ENCODE peak calls at places on chromosomes 7 and 10, in ten cellular contexts. P, I, M, N, R, Z, L, B, C and T are unnamed samples.

GRCh38 chr7:129426482-129426881 is 7.8 kb upstream of the STRIP2 start:
- DNase-seq in N (no peak), M (no peak), P (no peak), L (no peak), B (no peak), I (no peak), C (no peak), Z (no peak), R (no peak), T (no peak)

GRCh38 chr7:17989546-17989945 is 38.1 kb downstream of the PRPS1L1 start:
- DNase-seq in I (no peak), C (no peak), M (no peak), Z (peak), B (peak), P (peak), R (peak), L (no peak), N (no peak), T (no peak)

GRCh38 chr10:121112618-121113384 is 261.6 kb downstream of the WDR11 start:
- DNase-seq in Z (no peak), I (no peak), P (no peak), N (no peak), R (no peak), M (no peak), B (no peak), L (no peak), C (no peak), T (no peak)

GRCh38 chr7:31019509-31019908 is 32.6 kb upstream of the ADCYAP1R1 start:
- DNase-seq in Z (no peak), M (no peak), B (no peak), I (no peak), C (no peak), R (no peak), N (no peak), L (no peak), P (no peak), T (no peak)

GRCh38 chr10:16987129-16987670 is 142.4 kb downstream of the CUBN start:
- DNase-seq in L (no peak), N (no peak), M (no peak), C (no peak), B (no peak), I (no peak), Z (peak), P (peak), R (peak), T (no peak)

GRCh38 chr10:99661370-99661749 is 2.1 kb downstream of the ENTPD7 start:
- DNase-seq in Z (peak), R (peak), M (no peak), L (no peak), N (peak), I (no peak), P (peak), B (no peak), C (no peak), T (no peak)

GRCh38 chr7:20561466-20561865 is 54.0 kb upstream of the ABCB5 start:
- DNase-seq in N (no peak), P (no peak), R (peak), C (no peak), Z (peak), B (no peak), I (no peak), L (no peak), M (no peak), T (no peak)

GRCh38 chr10:427746-428519 is 261.5 kb downstream of the DIP2C start:
- DNase-seq in P (peak), M (no peak), I (no peak), B (no peak), C (no peak), L (no peak), Z (no peak), R (peak), N (no peak), T (no peak)

GRCh38 chr10:84194424-84195043 is at the start of gene CDHR1:
- DNase-seq in N (peak), C (no peak), M (no peak), Z (peak), I (peak), B (peak), P (no peak), L (peak), R (no peak), T (no peak)

GRCh38 chr7:4134204-4134603 is 547.9 kb upstream of the FOXK1 start:
- DNase-seq in M (no peak), C (no peak), P (no peak), R (no peak), L (peak), B (no peak), Z (no peak), I (no peak), N (no peak), T (no peak)

GRCh38 chr7:36289833-36290661 is 99.6 kb upstream of the ANLN start:
- DNase-seq in I (no peak), L (no peak), R (no peak), N (peak), B (peak), P (no peak), Z (peak), M (no peak), C (peak), T (no peak)

GRCh38 chr10:28479366-28479765 is 53.6 kb upstream of the WAC start:
- DNase-seq in P (no peak), M (no peak), R (no peak), C (no peak), L (no peak), B (no peak), I (no peak), N (no peak), Z (no peak), T (no peak)

GRCh38 chr10:118484152-118484871 is 111.1 kb downstream of the PRLHR start:
- DNase-seq in C (no peak), Z (no peak), B (no peak), P (no peak), I (no peak), M (no peak), R (no peak), L (no peak), N (no peak), T (no peak)

GRCh38 chr10:104253576-104254410 is 899 bp upstream of the GSTO1 start:
- DNase-seq in N (no peak), Z (peak), P (peak), C (no peak), M (no peak), B (no peak), L (no peak), R (no peak), I (no peak), T (no peak)

GRCh38 chr10:119449760-119450461 is 92.6 kb downstream of the RGS10 start:
- DNase-seq in M (no peak), P (peak), Z (peak), B (peak), R (peak), L (peak), C (no peak), N (no peak), I (peak), T (no peak)

GRCh38 chr10:131173484-131174210 is 137.9 kb downstream of the TCERG1L start:
- DNase-seq in L (peak), M (no peak), N (no peak), R (no peak), Z (no peak), P (no peak), B (no peak), I (no peak), C (peak), T (no peak)

GRCh38 chr10:64880546-64880945 is 1359.3 kb downstream of the REEP3 start:
- DNase-seq in L (no peak), N (no peak), R (no peak), P (no peak), Z (no peak), B (no peak), M (no peak), C (no peak), I (no peak), T (no peak)

GRCh38 chr7:105087981-105088380 is 74.0 kb downstream of the KMT2E start:
- DNase-seq in Z (no peak), R (no peak), C (no peak), L (no peak), I (no peak), N (no peak), B (no peak), M (no peak), P (no peak), T (no peak)

GRCh38 chr7:33996899-33997298 is 91.6 kb downstream of the BMPER start:
- DNase-seq in N (no peak), C (no peak), M (no peak), Z (no peak), P (no peak), B (no peak), I (no peak), L (no peak), R (no peak), T (no peak)

GRCh38 chr10:17229016-17229716 is 1.1 kb downstream of the VIM start:
- DNase-seq in N (peak), L (peak), R (peak), C (peak), P (peak), I (peak), B (peak), Z (peak), M (peak), T (peak)

GRCh38 chr10:133520193-133520738 is 6.9 kb upstream of the CYP2E1 start:
- DNase-seq in C (peak), L (peak), M (peak), P (peak), Z (peak), R (peak), N (peak), I (peak), B (peak), T (peak)

GRCh38 chr10:97812696-97813095 is 36.9 kb upstream of the GOLGA7B start:
- DNase-seq in B (no peak), Z (no peak), M (no peak), P (no peak), R (no peak), N (no peak), L (no peak), C (no peak), I (no peak), T (no peak)

GRCh38 chr10:72353028-72353962 is 1.4 kb downstream of the DNAJB12 start:
- DNase-seq in R (peak), I (no peak), N (peak), C (no peak), M (no peak), Z (peak), L (no peak), P (peak), B (no peak), T (no peak)

GRCh38 chr7:155863721-155864151 is 51.5 kb upstream of the SHH start:
- DNase-seq in I (no peak), M (no peak), R (no peak), L (peak), N (no peak), Z (no peak), P (no peak), B (peak), C (peak), T (no peak)

GRCh38 chr10:79387974-79388850 is 40.9 kb downstream of the PPIF start:
- DNase-seq in C (no peak), B (peak), N (no peak), P (no peak), L (peak), M (no peak), I (peak), Z (no peak), R (no peak), T (peak)

GRCh38 chr7:142796501-142797341 is 26.0 kb downstream of the PRSS2 start:
- DNase-seq in M (no peak), R (no peak), B (no peak), L (no peak), Z (peak), N (no peak), C (no peak), P (no peak), I (peak), T (no peak)

GRCh38 chr7:151687523-151688235 is 168.0 kb upstream of the RHEB start:
- DNase-seq in I (no peak), P (peak), N (peak), Z (peak), C (peak), B (no peak), R (peak), M (peak), L (peak), T (peak)

GRCh38 chr10:15433850-15434537 is 62.9 kb upstream of the FAM171A1 start:
- DNase-seq in L (no peak), B (peak), Z (peak), C (no peak), R (peak), M (peak), N (peak), P (peak), I (peak), T (no peak)

GRCh38 chr7:29878081-29878688 is 71.9 kb downstream of the WIPF3 start:
- DNase-seq in Z (peak), N (peak), I (peak), P (peak), R (peak), L (no peak), M (peak), C (peak), B (no peak), T (peak)

GRCh38 chr10:101616415-101617101 is 28.4 kb downstream of the DPCD start:
- DNase-seq in L (peak), I (no peak), Z (no peak), R (no peak), N (no peak), C (no peak), M (no peak), B (no peak), P (no peak), T (no peak)

GRCh38 chr10:80468002-80468401 is 13.9 kb downstream of the TSPAN14 start:
- DNase-seq in L (peak), N (no peak), B (peak), M (peak), Z (no peak), I (no peak), R (peak), P (no peak), C (peak), T (no peak)

GRCh38 chr10:77030915-77031425 is 606.6 kb downstream of the KCNMA1 start:
- DNase-seq in C (no peak), Z (no peak), I (no peak), L (no peak), M (no peak), B (no peak), R (no peak), P (no peak), N (no peak), T (no peak)

DNA sequence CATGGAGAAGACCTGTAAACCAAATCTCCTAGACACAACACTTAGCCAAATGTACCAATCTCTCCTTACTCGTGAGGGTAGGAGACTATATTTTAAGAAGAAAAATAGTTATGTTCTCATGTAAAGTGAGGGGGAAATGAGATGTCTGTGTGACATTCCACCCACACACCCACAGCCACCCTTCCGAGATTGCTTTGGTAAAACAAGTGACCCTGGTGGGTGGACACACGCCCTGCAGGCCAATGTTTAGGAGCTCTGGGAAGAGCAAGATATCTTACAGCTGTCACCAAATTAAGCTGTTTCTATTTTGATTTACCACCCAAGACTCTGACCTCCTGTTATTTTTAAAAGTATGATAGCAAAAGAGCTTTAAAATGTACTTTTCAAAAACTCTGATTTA is 147.2 kb upstream of the PFKP start:
- DNase-seq in R (no peak), M (no peak), Z (no peak), N (no peak), L (no peak), C (no peak), B (no peak), I (no peak), P (no peak), T (no peak)
- TF ChIP-seq CTCF in R (no peak), M (no peak), Z (no peak), N (no peak), L (no peak), C (no peak), B (no peak), I (no peak), P (no peak), T (no peak)

GRCh38 chr7:148623586-148624282 is 33.2 kb downstream of the C7orf33 start:
- DNase-seq in M (no peak), B (no peak), I (no peak), R (peak), P (peak), C (no peak), L (no peak), N (no peak), Z (peak), T (no peak)

GRCh38 chr7:148620749-148621372 is 30.3 kb downstream of the C7orf33 start:
- DNase-seq in N (peak), C (no peak), R (no peak), Z (peak), M (no peak), B (no peak), L (no peak), P (no peak), I (no peak), T (no peak)

GRCh38 chr7:148621563-148621962 is 31.0 kb downstream of the C7orf33 start:
- DNase-seq in C (no peak), L (no peak), I (no peak), B (no peak), N (no peak), P (no peak), Z (no peak), R (no peak), M (no peak), T (no peak)

GRCh38 chr7:148624735-148625134 is 34.2 kb downstream of the C7orf33 start:
- DNase-seq in R (peak), N (no peak), C (no peak), Z (no peak), P (no peak), I (no peak), L (no peak), B (no peak), M (no peak), T (no peak)

DNA sequence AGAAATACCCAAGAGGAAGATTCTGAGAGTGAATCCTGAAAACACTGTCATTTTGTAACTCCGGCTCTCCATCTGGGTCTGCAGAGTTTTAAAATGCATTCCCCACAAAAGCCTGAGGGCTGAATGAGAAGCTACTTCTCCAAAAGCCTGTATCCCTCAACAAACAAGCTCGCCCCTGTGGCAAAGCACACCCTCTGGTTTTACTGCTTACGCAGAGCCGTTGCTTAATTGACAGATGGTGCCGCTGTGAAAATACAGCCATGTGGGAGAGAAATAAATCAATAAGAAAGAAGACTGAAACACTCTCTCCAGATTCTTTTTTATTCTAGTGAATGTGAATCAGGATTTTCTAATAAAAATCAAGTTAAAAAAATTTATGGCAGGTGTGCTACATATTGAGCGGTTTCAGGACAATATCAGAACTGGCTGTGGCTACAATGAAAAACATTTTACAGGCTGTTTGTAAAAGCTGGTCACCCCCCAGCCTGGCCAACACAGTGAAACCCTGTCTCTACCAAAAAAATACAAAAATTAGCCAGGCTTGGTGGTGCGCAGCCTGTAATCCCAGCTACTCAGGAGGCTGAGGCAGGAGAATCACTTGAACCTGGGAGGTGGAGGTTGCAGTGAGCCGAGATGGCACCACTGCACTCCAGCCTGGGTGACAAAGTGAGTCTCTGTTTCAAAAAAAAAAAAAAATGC is 32.5 kb downstream of the C7orf33 start:
- DNase-seq in N (no peak), M (no peak), C (no peak), I (no peak), P (no peak), B (no peak), Z (no peak), R (no peak), L (no peak), T (no peak)
- TF ChIP-seq CTCF in N (no peak), M (no peak), C (no peak), I (no peak), P (no peak), B (no peak), Z (no peak), R (no peak), L (no peak), T (no peak)

DNA sequence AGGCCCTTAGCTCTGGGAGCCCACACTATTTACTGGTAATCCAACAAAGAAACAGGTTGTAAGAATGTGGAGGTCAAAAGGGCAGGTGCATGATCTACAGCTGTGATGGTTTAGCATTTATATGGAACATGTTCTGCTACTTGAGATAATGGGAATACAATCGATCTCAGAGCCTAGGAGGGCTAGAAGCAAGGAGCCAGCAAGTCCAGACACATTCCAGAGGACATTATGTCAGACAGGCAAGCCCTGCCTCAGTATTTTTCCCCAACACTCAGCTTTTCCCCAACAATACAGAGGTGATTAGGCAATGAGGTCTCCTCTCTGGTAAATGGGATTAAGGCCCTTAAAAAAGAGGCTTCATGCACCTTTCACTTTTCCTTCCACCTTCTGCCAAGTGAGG is 21.4 kb upstream of the GNAT3 start:
- DNase-seq in M (no peak), N (no peak), R (peak), P (peak), L (no peak), Z (peak), C (no peak), B (no peak), I (no peak), T (no peak)
- TF ChIP-seq CTCF in M (no peak), N (no peak), R (no peak), P (no peak), L (no peak), Z (no peak), C (no peak), B (no peak), I (no peak), T (no peak)

DNA sequence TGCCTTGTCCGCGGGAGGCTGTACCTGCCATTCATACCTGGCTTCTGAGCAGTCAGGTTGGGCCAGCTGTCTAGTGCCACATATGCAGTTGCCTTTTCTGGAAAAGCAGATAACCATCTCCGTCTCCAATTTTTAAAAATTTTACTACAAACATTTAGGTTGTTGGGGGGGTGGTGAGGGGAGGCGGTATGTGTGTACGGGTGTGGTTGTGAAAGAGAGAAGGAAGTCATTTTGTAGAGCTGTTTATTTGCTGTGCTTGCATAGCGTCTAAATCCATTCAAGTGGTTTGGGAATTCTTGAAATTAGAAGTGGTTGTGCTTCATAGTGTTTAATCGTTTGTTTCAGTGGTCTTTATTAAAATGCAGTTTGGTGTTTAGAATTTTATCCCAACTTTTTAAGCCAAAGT is 1.5 kb downstream of the TBC1D12 start:
- DNase-seq in P (no peak), R (peak), L (no peak), M (peak), B (no peak), C (no peak), Z (no peak), N (no peak), I (no peak), T (no peak)
- TF ChIP-seq CTCF in P (no peak), R (no peak), L (no peak), M (no peak), B (no peak), C (no peak), Z (no peak), N (no peak), I (no peak), T (no peak)

DNA sequence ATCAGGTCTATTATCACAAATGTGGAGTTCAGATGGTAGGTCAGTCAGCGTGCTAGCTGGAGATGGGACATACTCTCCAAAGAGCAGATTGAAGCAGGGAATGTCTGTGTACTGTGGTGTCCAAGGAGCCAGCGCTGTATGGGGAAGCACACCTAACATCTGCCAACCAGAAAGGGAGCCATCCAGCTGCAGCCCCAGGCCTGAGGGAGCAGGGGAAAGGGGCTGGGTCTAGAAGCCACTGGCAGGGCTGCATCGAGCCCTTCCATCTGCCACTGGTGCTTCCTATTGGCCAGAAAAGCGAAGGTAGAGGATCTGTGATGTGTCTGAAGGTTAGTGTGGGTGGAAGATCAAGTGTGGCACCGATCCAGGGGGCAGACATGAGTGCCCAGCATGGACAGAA is 8.0 kb upstream of the RAMP3 start:
- DNase-seq in P (no peak), C (no peak), Z (no peak), I (no peak), N (no peak), L (peak), R (no peak), M (no peak), B (no peak), T (no peak)
- TF ChIP-seq CTCF in P (no peak), C (no peak), Z (no peak), I (no peak), N (no peak), L (no peak), R (no peak), M (no peak), B (no peak), T (no peak)